ENCODE peak calls at places on chromosomes 13 and 19, in seven cellular contexts. One of them, this sample, is unnamed.

GRCh38 chr13:61084983-61085382 is 330.7 kb downstream of the PCDH20 start:
- DNase-seq in AG04450: no peak
- DNase-seq in hepatocyte: no peak
- DNase-seq in heart right ventricle: no peak
- DNase-seq in uterus: no peak
- DNase-seq in IMR-90: peak; percentile 27
- DNase-seq in K562: no peak
- DNase-seq in this sample: no peak

GRCh38 chr13:50991624-50992610 is 82.3 kb downstream of the RNASEH2B start:
- DNase-seq in AG04450: no peak
- DNase-seq in hepatocyte: no peak
- DNase-seq in heart right ventricle: no peak
- DNase-seq in uterus: no peak
- DNase-seq in IMR-90: no peak
- DNase-seq in K562: no peak
- DNase-seq in this sample: no peak

GRCh38 chr19:41334793-41335192 is 18.9 kb downstream of the TGFB1 start:
- DNase-seq in AG04450: no peak
- DNase-seq in hepatocyte: no peak
- DNase-seq in heart right ventricle: no peak
- DNase-seq in uterus: no peak
- DNase-seq in IMR-90: no peak
- DNase-seq in K562: no peak
- DNase-seq in this sample: no peak

GRCh38 chr13:24075137-24075975 is 85.2 kb upstream of the SPATA13 start:
- DNase-seq in AG04450: no peak
- DNase-seq in hepatocyte: no peak
- DNase-seq in heart right ventricle: no peak
- DNase-seq in uterus: no peak
- DNase-seq in IMR-90: no peak
- DNase-seq in K562: no peak
- DNase-seq in this sample: no peak

GRCh38 chr19:17333611-17334413 is 843 bp downstream of the ANO8 start:
- DNase-seq in AG04450: peak; percentile 33
- DNase-seq in hepatocyte: peak; percentile 54
- DNase-seq in heart right ventricle: no peak
- DNase-seq in uterus: no peak
- DNase-seq in IMR-90: peak; percentile 80
- DNase-seq in K562: peak; percentile 69
- DNase-seq in this sample: peak; percentile 68

GRCh38 chr13:101869553-101869952 is 417.1 kb downstream of the ITGBL1 start:
- DNase-seq in AG04450: no peak
- DNase-seq in hepatocyte: no peak
- DNase-seq in heart right ventricle: no peak
- DNase-seq in uterus: no peak
- DNase-seq in IMR-90: peak; percentile 3
- DNase-seq in K562: no peak
- DNase-seq in this sample: peak; percentile 1

GRCh38 chr13:57632276-57633140 is 964 bp downstream of the PCDH17 start:
- DNase-seq in AG04450: no peak
- DNase-seq in hepatocyte: peak; percentile 47
- DNase-seq in heart right ventricle: peak; percentile 7
- DNase-seq in uterus: no peak
- DNase-seq in IMR-90: no peak
- DNase-seq in K562: no peak
- DNase-seq in this sample: no peak

GRCh38 chr19:55486971-55487883 is 1.0 kb upstream of the SSC5D start:
- DNase-seq in AG04450: peak; percentile 92
- DNase-seq in hepatocyte: peak; percentile 84
- DNase-seq in heart right ventricle: peak; percentile 89
- DNase-seq in uterus: peak; percentile 94
- DNase-seq in IMR-90: peak; percentile 97
- DNase-seq in K562: peak; percentile 28
- DNase-seq in this sample: peak; percentile 89

GRCh38 chr13:75223981-75224742 is 257.8 kb downstream of the TBC1D4 start:
- DNase-seq in AG04450: no peak
- DNase-seq in hepatocyte: no peak
- DNase-seq in heart right ventricle: no peak
- DNase-seq in uterus: no peak
- DNase-seq in IMR-90: no peak
- DNase-seq in K562: no peak
- DNase-seq in this sample: no peak

GRCh38 chr13:49776871-49777270 is 15.6 kb downstream of the KPNA3 start:
- DNase-seq in AG04450: no peak
- DNase-seq in hepatocyte: no peak
- DNase-seq in heart right ventricle: no peak
- DNase-seq in uterus: no peak
- DNase-seq in IMR-90: peak; percentile 43
- DNase-seq in K562: no peak
- DNase-seq in this sample: no peak

GRCh38 chr13:98492335-98493034 is 84.4 kb downstream of the STK24 start:
- DNase-seq in AG04450: no peak
- DNase-seq in hepatocyte: no peak
- DNase-seq in heart right ventricle: no peak
- DNase-seq in uterus: no peak
- DNase-seq in IMR-90: peak; percentile 50
- DNase-seq in K562: no peak
- DNase-seq in this sample: peak; percentile 60

GRCh38 chr19:55261671-55262126 is 2.9 kb upstream of the PPP6R1 start:
- DNase-seq in AG04450: no peak
- DNase-seq in hepatocyte: no peak
- DNase-seq in heart right ventricle: no peak
- DNase-seq in uterus: no peak
- DNase-seq in IMR-90: no peak
- DNase-seq in K562: no peak
- DNase-seq in this sample: no peak

GRCh38 chr13:101709952-101710351 is 257.5 kb downstream of the ITGBL1 start:
- DNase-seq in AG04450: no peak
- DNase-seq in hepatocyte: no peak
- DNase-seq in heart right ventricle: no peak
- DNase-seq in uterus: no peak
- DNase-seq in IMR-90: no peak
- DNase-seq in K562: no peak
- DNase-seq in this sample: peak; percentile 39

GRCh38 chr13:27194895-27195764 is 23.5 kb upstream of the USP12 start:
- DNase-seq in AG04450: no peak
- DNase-seq in hepatocyte: peak; percentile 50
- DNase-seq in heart right ventricle: no peak
- DNase-seq in uterus: no peak
- DNase-seq in IMR-90: peak; percentile 95
- DNase-seq in K562: peak; percentile 36
- DNase-seq in this sample: peak; percentile 81

GRCh38 chr13:36950920-36951319 is 30.9 kb upstream of the SMAD9 start:
- DNase-seq in AG04450: no peak
- DNase-seq in hepatocyte: no peak
- DNase-seq in heart right ventricle: no peak
- DNase-seq in uterus: no peak
- DNase-seq in IMR-90: no peak
- DNase-seq in K562: no peak
- DNase-seq in this sample: no peak

GRCh38 chr19:38152461-38153379 is 71.3 kb downstream of the DPF1 start:
- DNase-seq in AG04450: no peak
- DNase-seq in hepatocyte: no peak
- DNase-seq in heart right ventricle: peak; percentile 16
- DNase-seq in uterus: no peak
- DNase-seq in IMR-90: peak; percentile 51
- DNase-seq in K562: peak; percentile 92
- DNase-seq in this sample: no peak

GRCh38 chr19:19587776-19588175 is 30.7 kb downstream of the PBX4 start:
- DNase-seq in AG04450: no peak
- DNase-seq in hepatocyte: no peak
- DNase-seq in heart right ventricle: no peak
- DNase-seq in uterus: no peak
- DNase-seq in IMR-90: no peak
- DNase-seq in K562: no peak
- DNase-seq in this sample: no peak

GRCh38 chr19:31555634-31556215 is 206.5 kb upstream of the TSHZ3 start:
- DNase-seq in AG04450: no peak
- DNase-seq in hepatocyte: peak; percentile 32
- DNase-seq in heart right ventricle: no peak
- DNase-seq in uterus: no peak
- DNase-seq in IMR-90: no peak
- DNase-seq in K562: no peak
- DNase-seq in this sample: no peak

GRCh38 chr19:55484571-55485438 is at the start of gene NAT14:
- DNase-seq in AG04450: no peak
- DNase-seq in hepatocyte: peak; percentile 82
- DNase-seq in heart right ventricle: peak; percentile 54
- DNase-seq in uterus: peak; percentile 61
- DNase-seq in IMR-90: peak; percentile 48
- DNase-seq in K562: peak; percentile 89
- DNase-seq in this sample: peak; percentile 65

GRCh38 chr13:54637377-54637776 is 1608.8 kb downstream of the OLFM4 start:
- DNase-seq in AG04450: no peak
- DNase-seq in hepatocyte: peak; percentile 84
- DNase-seq in heart right ventricle: no peak
- DNase-seq in uterus: no peak
- DNase-seq in IMR-90: no peak
- DNase-seq in K562: no peak
- DNase-seq in this sample: no peak

GRCh38 chr19:12825259-12826131 is 8.9 kb downstream of the RTBDN start:
- DNase-seq in AG04450: no peak
- DNase-seq in hepatocyte: peak; percentile 54
- DNase-seq in heart right ventricle: no peak
- DNase-seq in uterus: no peak
- DNase-seq in IMR-90: no peak
- DNase-seq in K562: peak; percentile 93
- DNase-seq in this sample: peak; percentile 33

GRCh38 chr13:101065314-101065713 is 351.0 kb downstream of the NALCN start:
- DNase-seq in AG04450: no peak
- DNase-seq in hepatocyte: no peak
- DNase-seq in heart right ventricle: no peak
- DNase-seq in uterus: no peak
- DNase-seq in IMR-90: no peak
- DNase-seq in K562: no peak
- DNase-seq in this sample: peak; percentile 39

GRCh38 chr13:38900188-38900587 is 90.4 kb downstream of the STOML3 start:
- DNase-seq in AG04450: no peak
- DNase-seq in hepatocyte: no peak
- DNase-seq in heart right ventricle: no peak
- DNase-seq in uterus: no peak
- DNase-seq in IMR-90: no peak
- DNase-seq in K562: no peak
- DNase-seq in this sample: no peak
- TF ChIP-seq CTCF in AG04450: peak; percentile 15
- TF ChIP-seq CTCF in hepatocyte: no peak
- TF ChIP-seq CTCF in heart right ventricle: no peak
- TF ChIP-seq CTCF in uterus: no peak
- TF ChIP-seq CTCF in IMR-90: no peak
- TF ChIP-seq CTCF in K562: peak; percentile 19
- TF ChIP-seq CTCF in this sample: peak; percentile 22

GRCh38 chr13:43057653-43058317 is 34.4 kb downstream of the DNAJC15 start:
- DNase-seq in AG04450: no peak
- DNase-seq in hepatocyte: no peak
- DNase-seq in heart right ventricle: peak; percentile 46
- DNase-seq in uterus: no peak
- DNase-seq in IMR-90: no peak
- DNase-seq in K562: no peak
- DNase-seq in this sample: peak; percentile 44
- H3K4me3 ChIP-seq in AG04450: no peak overlapping the region
- H3K4me3 ChIP-seq in hepatocyte: no peak overlapping the region
- H3K4me3 ChIP-seq in heart right ventricle: no peak overlapping the region
- H3K4me3 ChIP-seq in uterus: no peak overlapping the region
- H3K4me3 ChIP-seq in IMR-90: no peak overlapping the region
- H3K4me3 ChIP-seq in K562: no peak overlapping the region
- H3K4me3 ChIP-seq in this sample: peak overlapping the region; percentile 67

GRCh38 chr13:92574499-92574898 is 652.1 kb upstream of the GPC6 start:
- DNase-seq in AG04450: no peak
- DNase-seq in hepatocyte: no peak
- DNase-seq in heart right ventricle: no peak
- DNase-seq in uterus: no peak
- DNase-seq in IMR-90: no peak
- DNase-seq in K562: no peak
- DNase-seq in this sample: no peak

GRCh38 chr13:92575782-92576181 is 650.8 kb upstream of the GPC6 start:
- DNase-seq in AG04450: no peak
- DNase-seq in hepatocyte: no peak
- DNase-seq in heart right ventricle: no peak
- DNase-seq in uterus: no peak
- DNase-seq in IMR-90: no peak
- DNase-seq in K562: no peak
- DNase-seq in this sample: no peak

GRCh38 chr13:92578358-92578757 is 648.2 kb upstream of the GPC6 start:
- DNase-seq in AG04450: no peak
- DNase-seq in hepatocyte: no peak
- DNase-seq in heart right ventricle: no peak
- DNase-seq in uterus: no peak
- DNase-seq in IMR-90: no peak
- DNase-seq in K562: no peak
- DNase-seq in this sample: no peak

GRCh38 chr13:92572190-92572589 is 654.4 kb upstream of the GPC6 start:
- DNase-seq in AG04450: no peak
- DNase-seq in hepatocyte: no peak
- DNase-seq in heart right ventricle: no peak
- DNase-seq in uterus: no peak
- DNase-seq in IMR-90: no peak
- DNase-seq in K562: no peak
- DNase-seq in this sample: no peak

DNA sequence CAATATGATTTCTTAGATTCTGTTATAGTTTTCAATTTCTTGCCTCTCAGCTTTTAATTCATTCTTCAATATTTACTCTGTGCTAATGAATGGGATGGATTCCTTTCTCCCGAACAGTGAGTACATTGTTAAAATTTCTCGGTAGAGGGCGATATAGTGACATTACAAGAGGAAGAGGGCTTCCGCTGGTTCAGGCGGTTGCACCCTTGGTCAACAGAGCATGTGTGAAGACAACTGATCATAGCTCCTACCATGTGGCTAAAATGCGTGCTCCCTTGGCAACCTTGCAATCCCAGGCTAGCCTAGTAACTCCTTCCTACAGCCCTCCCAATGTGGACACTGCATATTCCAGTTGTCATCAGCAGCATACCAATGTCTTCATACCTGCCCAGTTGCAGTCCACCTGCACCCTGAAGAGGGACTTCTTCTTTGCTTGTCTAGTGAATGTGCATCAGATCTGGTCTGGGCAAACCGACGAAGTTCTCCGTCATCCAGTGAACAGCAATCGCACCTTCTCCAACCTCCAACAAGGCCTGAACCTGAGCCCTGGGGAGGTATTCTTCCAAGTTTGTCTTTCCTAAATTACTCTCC is 653.0 kb upstream of the GPC6 start:
- DNase-seq in AG04450: no peak
- DNase-seq in hepatocyte: peak; percentile 42
- DNase-seq in heart right ventricle: no peak
- DNase-seq in uterus: no peak
- DNase-seq in IMR-90: peak; percentile 7
- DNase-seq in K562: peak; percentile 53
- DNase-seq in this sample: peak; percentile 20
- TF ChIP-seq CTCF in AG04450: peak; percentile 13
- TF ChIP-seq CTCF in hepatocyte: peak; percentile 38
- TF ChIP-seq CTCF in heart right ventricle: peak; percentile 18
- TF ChIP-seq CTCF in uterus: no peak
- TF ChIP-seq CTCF in IMR-90: peak; percentile 23
- TF ChIP-seq CTCF in K562: no peak
- TF ChIP-seq CTCF in this sample: peak; percentile 35

DNA sequence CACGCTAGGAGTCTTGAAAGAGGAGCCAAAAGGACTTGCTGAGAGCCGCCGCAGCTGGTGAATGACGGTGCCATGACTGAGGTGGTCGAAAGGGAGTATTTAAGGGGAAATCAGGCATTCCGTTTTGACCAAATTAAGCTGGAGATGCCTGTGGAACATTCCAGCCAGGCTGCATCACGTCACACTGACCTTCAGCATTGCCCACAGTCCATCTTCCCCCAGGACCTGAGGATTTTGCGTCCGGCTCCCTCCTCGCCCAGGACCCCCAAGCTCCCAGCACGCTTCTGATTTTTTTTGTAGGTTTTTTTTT is 12.0 kb downstream of the CYTH2 start:
- DNase-seq in AG04450: peak; percentile 11
- DNase-seq in hepatocyte: no peak
- DNase-seq in heart right ventricle: no peak
- DNase-seq in uterus: no peak
- DNase-seq in IMR-90: peak; percentile 30
- DNase-seq in K562: no peak
- DNase-seq in this sample: no peak
- H3K4me3 ChIP-seq in AG04450: no peak overlapping the region
- H3K4me3 ChIP-seq in hepatocyte: no peak overlapping the region
- H3K4me3 ChIP-seq in heart right ventricle: peak overlapping the region; percentile 68
- H3K4me3 ChIP-seq in uterus: peak overlapping the region; percentile 51
- H3K4me3 ChIP-seq in IMR-90: no peak overlapping the region
- H3K4me3 ChIP-seq in K562: no peak overlapping the region
- H3K4me3 ChIP-seq in this sample: no peak overlapping the region

This sample was measured in fibroblast of villous mesenchyme.